ENCODE peak calls at places on chromosome 11, in four cellular contexts. W is astrocyte of the cerebellum, G is brain microvascular endothelial cell, K is mesendoderm. O is an unnamed sample.

GRCh38 chr11:1193326-1194230 is 29.3 kb upstream of the MUC5B start:
- DNase-seq in W (no peak), G (no peak), K (no peak), O (no peak)

GRCh38 chr11:85923455-85923854 is 68.3 kb downstream of the CCDC83 start:
- DNase-seq in W (no peak), K (no peak), G (no peak), O (no peak)

GRCh38 chr11:1336836-1337646 is 27.6 kb upstream of the TOLLIP start:
- DNase-seq in K (peak), W (no peak), G (no peak), O (peak)

GRCh38 chr11:115206365-115207022 is 297.7 kb downstream of the CADM1 start:
- DNase-seq in K (no peak), G (no peak), W (no peak), O (no peak)

GRCh38 chr11:69187540-69188065 is 31.9 kb downstream of the SMIM38 start:
- DNase-seq in W (no peak), G (no peak), K (no peak), O (no peak)

GRCh38 chr11:17613983-17614382 is 66.9 kb downstream of the OTOG start:
- DNase-seq in K (no peak), G (no peak), W (no peak), O (no peak)

GRCh38 chr11:119065369-119065768 is 2.2 kb upstream of the VPS11 start:
- DNase-seq in W (no peak), K (peak), G (peak), O (peak)

GRCh38 chr11:19110290-19110689 is 6.7 kb upstream of the ZDHHC13 start:
- DNase-seq in K (no peak), W (no peak), G (no peak), O (no peak)

GRCh38 chr11:79963886-79964660 is 523.2 kb upstream of the TENM4 start:
- DNase-seq in G (no peak), W (no peak), K (no peak), O (no peak)

GRCh38 chr11:73143126-73143838 is 1.2 kb upstream of the FCHSD2 start:
- DNase-seq in W (no peak), K (no peak), G (no peak), O (no peak)

GRCh38 chr11:14971865-14972580 is at the start of gene CALCA:
- DNase-seq in K (peak), G (no peak), W (no peak), O (peak)

GRCh38 chr11:14270690-14271542 is 88.1 kb downstream of the RRAS2 start:
- DNase-seq in W (no peak), K (no peak), G (no peak), O (no peak)

GRCh38 chr11:47388697-47389576 is 10.6 kb upstream of the SPI1 start:
- DNase-seq in G (no peak), K (no peak), W (no peak), O (no peak)

GRCh38 chr11:119533931-119534694 is 111.1 kb upstream of the THY1 start:
- DNase-seq in W (peak), K (peak), G (peak), O (peak)

GRCh38 chr11:98561216-98561615 is 459.5 kb upstream of the CNTN5 start:
- DNase-seq in G (no peak), K (no peak), W (no peak), O (peak)

GRCh38 chr11:11843233-11843632 is 1.5 kb downstream of the USP47 start:
- DNase-seq in W (no peak), G (peak), K (no peak), O (no peak)

GRCh38 chr11:33360642-33361041 is 103.5 kb downstream of the HIPK3 start:
- DNase-seq in G (no peak), K (no peak), W (no peak), O (no peak)